ENCODE peak calls at places on chromosomes 13 and 19, in seven cellular contexts. K is putamen; A is stimulated activated naive CD8-positive, alpha-beta T cell treated with anti-CD3 and anti-CD28 coated beads, Interleukin-15, Interleukin-2, amounts not matched to agents 100 U/mL and 50 U/mL, for 24 hours; I is mesenteric fat pad; R is heart right ventricle; D is heart left ventricle; M is HT1080. W is an unnamed sample.

GRCh38 chr13:59088716-59089115 is 1075.0 kb downstream of the DIAPH3 start:
- DNase-seq in K (no peak), I (no peak), R (no peak), A (no peak), M (peak), D (no peak), W (no peak)

GRCh38 chr13:110382229-110382628 is 75.1 kb downstream of the COL4A2 start:
- DNase-seq in R (no peak), D (no peak), K (no peak), I (no peak), M (peak), A (no peak), W (no peak)

GRCh38 chr19:58451358-58452101 is at the start of gene ZNF324B:
- DNase-seq in M (peak), A (peak), K (peak), D (peak), I (peak), R (peak), W (peak)

GRCh38 chr19:27741236-27741635 is 1471.7 kb downstream of the UQCRFS1 start:
- DNase-seq in I (peak), K (no peak), D (no peak), A (no peak), M (no peak), R (no peak), W (no peak)

GRCh38 chr13:40271931-40272775 is 394.3 kb downstream of the FOXO1 start:
- DNase-seq in I (no peak), D (no peak), R (peak), K (peak), A (peak), M (peak), W (no peak)

GRCh38 chr13:73248711-73249580 is 190.1 kb downstream of the KLF5 start:
- DNase-seq in I (no peak), D (no peak), R (no peak), K (no peak), A (no peak), M (no peak), W (no peak)

GRCh38 chr13:36612242-36612641 is 61.6 kb upstream of the SERTM1 start:
- DNase-seq in A (no peak), K (no peak), D (no peak), I (no peak), M (no peak), R (no peak), W (no peak)

GRCh38 chr19:13986348-13986904 is 19.7 kb downstream of the RFX1 start:
- DNase-seq in R (peak), A (peak), D (peak), M (peak), I (peak), K (peak), W (peak)

GRCh38 chr19:32287811-32288227 is 57.6 kb upstream of the ZNF507 start:
- DNase-seq in A (peak), I (no peak), K (peak), M (peak), R (peak), D (peak), W (no peak)